ENCODE peak calls at places on chromosomes 13 and 19, in seven cellular contexts. P, D, L, Q, U, R and W are unnamed samples.

GRCh38 chr19:12946092-12946845 is 607 bp downstream of the RAD23A start:
- DNase-seq in U (no peak), D (peak), R (peak), L (peak), Q (peak), P (peak), W (peak)

GRCh38 chr19:38263696-38264485 is 482 bp upstream of the SPINT2 start:
- DNase-seq in R (peak), D (peak), L (peak), Q (peak), U (no peak), P (peak), W (no peak)

GRCh38 chr19:40235238-40236025 is 8.9 kb upstream of the CCNP start:
- DNase-seq in P (no peak), Q (no peak), D (no peak), L (no peak), R (no peak), U (no peak), W (no peak)

GRCh38 chr13:109309625-109310363 is 476.6 kb downstream of the IRS2 start:
- DNase-seq in R (no peak), L (no peak), U (peak), P (no peak), Q (no peak), D (no peak), W (no peak)

GRCh38 chr13:77388944-77389616 is 62.2 kb upstream of the MYCBP2 start:
- DNase-seq in Q (no peak), U (no peak), R (no peak), L (no peak), D (no peak), P (peak), W (no peak)

GRCh38 chr19:14689598-14690503 is at the start of gene ZNF333:
- DNase-seq in D (peak), Q (peak), L (peak), R (peak), P (peak), U (peak), W (peak)

GRCh38 chr19:43622070-43622469 is 2.6 kb upstream of the ZNF428 start:
- DNase-seq in L (no peak), U (no peak), R (no peak), P (no peak), Q (no peak), D (no peak), W (no peak)

GRCh38 chr19:57746580-57747471 is at the start of gene ZNF776:
- DNase-seq in R (peak), L (peak), Q (peak), D (peak), P (peak), U (peak), W (peak)

GRCh38 chr19:49339364-49340068 is 4.3 kb downstream of the CD37 start:
- DNase-seq in L (no peak), D (no peak), R (no peak), Q (peak), P (no peak), U (no peak), W (peak)

GRCh38 chr13:110265682-110266430 is 41.1 kb downstream of the COL4A1 start:
- DNase-seq in Q (no peak), U (no peak), L (no peak), R (no peak), P (no peak), D (no peak), W (no peak)

GRCh38 chr13:79779061-79779460 is 298.1 kb downstream of the NDFIP2 start:
- DNase-seq in Q (no peak), L (no peak), D (no peak), R (no peak), P (no peak), U (no peak), W (no peak)

GRCh38 chr19:28949535-28949934 is 263.4 kb downstream of the UQCRFS1 start:
- DNase-seq in D (no peak), L (no peak), P (no peak), R (no peak), U (no peak), Q (no peak), W (no peak)

GRCh38 chr19:1794424-1795185 is 17.5 kb downstream of the ATP8B3 start:
- DNase-seq in R (no peak), D (no peak), P (no peak), L (no peak), U (no peak), Q (no peak), W (no peak)

GRCh38 chr19:10501971-10502523 is 1.1 kb downstream of the KEAP1 start:
- DNase-seq in R (no peak), D (no peak), P (peak), Q (no peak), U (no peak), L (no peak), W (peak)

GRCh38 chr19:14237011-14237941 is 31.3 kb upstream of the ADGRL1 start:
- DNase-seq in U (no peak), L (no peak), Q (no peak), P (no peak), D (no peak), R (no peak), W (no peak)

GRCh38 chr13:98405107-98405571 is 171.8 kb downstream of the STK24 start:
- DNase-seq in R (no peak), L (no peak), U (peak), Q (no peak), P (no peak), D (no peak), W (peak)

GRCh38 chr19:35143231-35143715 is at the start of gene FXYD7:
- DNase-seq in Q (no peak), P (no peak), U (no peak), R (no peak), L (no peak), D (no peak), W (no peak)

GRCh38 chr19:23286477-23286876 is 36.3 kb upstream of the ZNF724 start:
- DNase-seq in L (no peak), R (no peak), U (no peak), D (no peak), P (no peak), Q (no peak), W (no peak)

GRCh38 chr19:2268861-2269243 is 12.6 kb upstream of the JSRP1 start:
- DNase-seq in Q (no peak), L (no peak), D (no peak), P (no peak), R (no peak), U (no peak), W (no peak)

GRCh38 chr19:58559275-58560006 is 1.0 kb upstream of the UBE2M start:
- DNase-seq in P (peak), D (no peak), U (no peak), Q (peak), R (peak), L (peak), W (no peak)

GRCh38 chr13:78881746-78882145 is 222.8 kb upstream of the OBI1 start:
- DNase-seq in L (no peak), P (no peak), U (peak), R (no peak), D (no peak), Q (no peak), W (no peak)

GRCh38 chr19:4115050-4115817 is 8.7 kb downstream of the MAP2K2 start:
- DNase-seq in R (no peak), U (no peak), P (peak), D (no peak), Q (no peak), L (peak), W (no peak)

GRCh38 chr13:21060063-21060826 is 1.1 kb downstream of the LATS2 start:
- DNase-seq in U (no peak), D (no peak), L (no peak), Q (peak), P (no peak), R (no peak), W (no peak)

GRCh38 chr13:78816592-78816991 is 157.6 kb upstream of the OBI1 start:
- DNase-seq in L (no peak), R (no peak), U (no peak), D (no peak), Q (no peak), P (no peak), W (no peak)